ENCODE peak calls at places on chromosomes 5 and 9, in four cellular contexts. B is HepG2, Z is K562, K is GM12878. R is an unnamed sample.

GRCh38 chr9:127176631-127177030 is 54.2 kb upstream of the ANGPTL2 start:
- DNase-seq in B (no peak), Z (no peak), K (no peak), R (no peak)

GRCh38 chr9:94717656-94718225 is 8.8 kb upstream of the AOPEP start:
- DNase-seq in B (no peak), Z (no peak), K (no peak), R (no peak)

GRCh38 chr9:126488881-126489404 is 124.8 kb upstream of the LMX1B start:
- DNase-seq in B (no peak), Z (no peak), K (no peak), R (no peak)

GRCh38 chr9:89791754-89792153 is 186.9 kb downstream of the GADD45G start:
- DNase-seq in B (no peak), Z (no peak), K (no peak), R (no peak)

GRCh38 chr5:150674376-150674821 is 13.3 kb downstream of the MYOZ3 start:
- DNase-seq in B (no peak), Z (no peak), K (no peak), R (no peak)

GRCh38 chr9:35079041-35079425 is 709 bp downstream of the FANCG start:
- DNase-seq in B (no peak), Z (no peak), K (no peak), R (no peak)

GRCh38 chr5:102537011-102537410 is 38.2 kb upstream of the SLCO6A1 start:
- DNase-seq in B (no peak), Z (no peak), K (no peak), R (no peak)

GRCh38 chr9:23551929-23552707 is 273.9 kb downstream of the ELAVL2 start:
- DNase-seq in B (no peak), Z (no peak), K (no peak), R (no peak)

GRCh38 chr5:7815757-7816534 is 35.0 kb downstream of the CFAP90 start:
- DNase-seq in B (peak), Z (peak), K (peak), R (peak)

GRCh38 chr5:158277276-158277675 is 418.3 kb upstream of the CLINT1 start:
- DNase-seq in B (no peak), Z (no peak), K (no peak), R (no peak)

GRCh38 chr9:109593612-109594011 is 95.5 kb upstream of the PTPN3 start:
- DNase-seq in B (no peak), Z (no peak), K (no peak), R (no peak)

GRCh38 chr9:20326516-20326915 is 295.8 kb downstream of the MLLT3 start:
- DNase-seq in B (no peak), Z (no peak), K (no peak), R (no peak)

GRCh38 chr9:120331913-120332312 is 248.1 kb downstream of the CDK5RAP2 start:
- DNase-seq in B (no peak), Z (no peak), K (no peak), R (no peak)

GRCh38 chr5:151005975-151006576 is 14.3 kb upstream of the GPX3 start:
- DNase-seq in B (no peak), Z (no peak), K (no peak), R (no peak)

GRCh38 chr5:154196955-154197652 is 6.6 kb downstream of the GALNT10 start:
- DNase-seq in B (peak), Z (peak), K (no peak), R (peak)

GRCh38 chr9:33466565-33467495 is 6.9 kb downstream of the NOL6 start:
- DNase-seq in B (peak), Z (peak), K (no peak), R (peak)

GRCh38 chr9:16870606-16871357 is at the start of gene BNC2:
- DNase-seq in B (no peak), Z (no peak), K (no peak), R (peak)

GRCh38 chr9:93978498-93978897 is 23.3 kb upstream of the BARX1 start:
- DNase-seq in B (no peak), Z (peak), K (no peak), R (no peak)

GRCh38 chr9:128275198-128276007 is at the start of gene GOLGA2:
- DNase-seq in B (peak), Z (peak), K (no peak), R (no peak)

GRCh38 chr5:33781286-33781685 is 110.5 kb downstream of the ADAMTS12 start:
- DNase-seq in B (no peak), Z (no peak), K (no peak), R (peak)

GRCh38 chr9:121598167-121599000 is 53.0 kb upstream of the DAB2IP start:
- DNase-seq in B (no peak), Z (no peak), K (no peak), R (no peak)

GRCh38 chr5:87116821-87117512 is 150.7 kb upstream of the RASA1 start:
- DNase-seq in B (no peak), Z (no peak), K (peak), R (no peak)

GRCh38 chr9:134304306-134304705 is 21.9 kb upstream of the RXRA start:
- DNase-seq in B (no peak), Z (no peak), K (no peak), R (no peak)

GRCh38 chr5:59356813-59357381 is 536.6 kb downstream of the PDE4D start:
- DNase-seq in B (no peak), Z (no peak), K (no peak), R (peak)
- TF ChIP-seq HDAC2 in B (no peak), Z (no peak), K (no peak), R (no peak)

GRCh38 chr5:180874804-180875582 is 13.9 kb upstream of the ZFP62 start:
- DNase-seq in B (no peak), Z (no peak), K (no peak), R (no peak)
- TF ChIP-seq EP300 in B (no peak), Z (no peak), K (no peak), R (no peak)

GRCh38 chr9:113160571-113160970 is 9.8 kb downstream of the SLC31A2 start:
- DNase-seq in B (no peak), Z (no peak), K (no peak), R (no peak)

GRCh38 chr9:113168809-113169208 is 18.0 kb downstream of the SLC31A2 start:
- DNase-seq in B (no peak), Z (no peak), K (no peak), R (no peak)

GRCh38 chr9:113166039-113166438 is 15.2 kb downstream of the SLC31A2 start:
- DNase-seq in B (no peak), Z (no peak), K (no peak), R (no peak)

DNA sequence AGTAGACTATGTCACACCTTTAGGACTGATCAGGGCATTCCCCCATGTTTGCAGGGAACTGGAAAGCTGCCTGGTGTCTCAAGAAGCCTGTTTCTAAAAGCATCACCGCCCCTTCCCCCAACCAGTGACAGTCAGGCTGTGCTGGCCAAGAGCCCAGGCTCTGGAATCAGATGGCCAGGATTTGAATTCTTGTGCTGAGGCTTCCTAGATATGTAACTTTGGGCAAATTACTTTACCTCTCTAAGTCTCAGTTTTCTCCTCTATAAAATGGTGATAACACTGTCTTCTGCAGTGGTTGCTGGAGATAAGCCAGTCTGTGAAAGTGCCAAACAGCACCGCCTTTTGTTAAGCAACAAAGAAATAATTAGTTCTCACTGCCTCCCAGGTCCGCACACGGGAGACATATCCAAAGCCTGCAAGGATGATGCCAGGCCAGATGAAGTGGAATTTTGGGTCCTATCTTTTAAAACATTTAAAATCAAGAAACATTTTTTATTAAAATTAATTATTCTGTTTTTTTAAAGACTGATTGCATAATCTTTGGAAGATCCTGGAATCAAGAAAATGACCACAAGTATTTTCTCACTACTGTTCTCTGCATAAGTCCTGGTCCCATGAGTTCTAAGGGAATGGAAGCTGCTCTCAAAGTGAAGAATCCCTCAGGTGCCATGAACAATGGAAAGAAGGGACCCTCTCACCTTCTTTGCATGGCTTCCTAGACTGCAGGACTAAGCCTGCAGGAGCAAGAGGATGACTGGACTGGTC is 13.9 kb downstream of the SLC31A2 start:
- DNase-seq in B (no peak), Z (no peak), K (no peak), R (no peak)
- TF ChIP-seq BHLHE40 in B (no peak), Z (no peak), K (no peak), R (no peak)

GRCh38 chr5:90575712-90576111 is 17.1 kb downstream of the ADGRV1 start:
- DNase-seq in B (no peak), Z (no peak), K (no peak), R (no peak)
- TF ChIP-seq HDAC2 in B (no peak), Z (no peak), K (no peak), R (no peak)

GRCh38 chr5:141965071-141965470 is 3.8 kb upstream of the RNF14 start:
- DNase-seq in B (no peak), Z (no peak), K (no peak), R (no peak)

GRCh38 chr5:141969783-141970741 is 1.2 kb downstream of the RNF14 start:
- DNase-seq in B (no peak), Z (peak), K (peak), R (peak)

GRCh38 chr5:141966963-141967333 is 2.0 kb upstream of the RNF14 start:
- DNase-seq in B (no peak), Z (no peak), K (no peak), R (no peak)

GRCh38 chr5:141966275-141966962 is 2.5 kb upstream of the RNF14 start:
- DNase-seq in B (peak), Z (no peak), K (no peak), R (no peak)

DNA sequence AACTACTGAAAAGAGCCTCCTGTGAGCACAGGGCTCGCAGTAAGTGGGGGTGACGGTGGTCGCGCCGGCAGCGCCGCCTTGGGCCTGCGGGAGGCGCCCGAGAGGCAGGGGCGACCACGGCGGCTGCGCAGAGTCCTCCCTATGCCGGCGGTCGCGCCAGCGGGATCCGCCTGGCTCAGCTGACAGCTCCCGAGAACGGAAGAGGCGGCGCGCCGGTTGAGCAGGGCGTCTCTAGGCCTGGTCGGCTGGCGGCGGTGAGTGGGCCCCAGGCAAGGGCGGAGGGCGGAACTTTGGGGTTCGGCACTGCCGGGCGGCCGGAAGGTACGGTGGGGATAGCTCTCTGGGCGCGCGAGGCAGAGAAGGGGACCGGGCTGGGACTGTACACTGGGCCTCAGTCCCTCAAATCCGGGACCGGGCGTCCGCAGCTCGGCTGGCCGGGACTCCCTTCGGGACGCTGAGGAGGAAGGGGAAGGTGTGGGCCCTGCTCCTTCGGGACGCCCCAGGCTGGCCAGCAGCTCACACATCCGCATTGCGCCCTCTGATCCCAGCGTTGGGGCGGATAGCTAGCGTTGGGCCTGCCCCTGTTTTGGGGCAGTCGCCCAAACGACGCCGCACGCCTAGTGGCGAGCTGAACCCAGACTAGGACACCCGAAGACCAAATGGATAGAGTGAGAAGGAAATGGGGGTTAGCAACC is at the start of gene RNF14:
- DNase-seq in B (peak), Z (peak), K (peak), R (peak)
- TF ChIP-seq EP300 in B (peak), Z (no peak), K (no peak), R (no peak)

DNA sequence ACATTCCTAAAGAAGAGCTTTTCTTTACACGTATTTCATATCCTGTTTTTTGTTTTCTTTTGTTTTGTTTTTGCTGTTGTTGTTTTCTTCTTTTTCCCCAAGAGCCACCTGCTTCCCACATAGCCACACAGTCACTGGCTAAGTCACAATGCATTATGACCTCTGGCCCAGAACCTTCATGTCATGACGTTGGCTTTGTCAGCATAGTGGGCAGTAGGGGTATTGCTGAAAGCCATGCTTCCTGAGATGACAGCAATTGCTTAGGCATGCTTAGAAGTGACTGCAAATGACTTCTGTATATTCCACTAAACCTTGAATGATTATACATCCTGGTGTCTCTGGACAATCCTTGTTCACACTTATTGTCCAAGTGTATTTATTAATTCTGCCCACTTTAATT is 375.8 kb downstream of the TAF11L14 start:
- DNase-seq in B (no peak), Z (no peak), K (no peak), R (peak)
- TF ChIP-seq BHLHE40 in B (no peak), Z (no peak), K (no peak), R (no peak)

R was measured in A549.